ENCODE peak calls at places on chromosomes 11 and 22, in seven cellular contexts. L, Y, F, V, O, C and E are unnamed samples.

GRCh38 chr11:67732045-67732787 is 57.8 kb upstream of the ALDH3B2 start:
- DNase-seq in L (no peak), V (no peak), Y (peak), C (peak), F (no peak), O (no peak), E (no peak)

GRCh38 chr11:47378011-47378835 is at the start of gene SPI1:
- DNase-seq in V (peak), Y (no peak), L (no peak), F (no peak), O (peak), C (no peak), E (no peak)

GRCh38 chr11:1150769-1151365 is 6.9 kb upstream of the MUC5AC start:
- DNase-seq in F (peak), L (peak), O (peak), V (no peak), Y (peak), C (no peak), E (peak)

GRCh38 chr22:29254283-29254653 is 13.5 kb downstream of the RHBDD3 start:
- DNase-seq in V (no peak), Y (no peak), L (no peak), C (no peak), O (no peak), F (no peak), E (no peak)

GRCh38 chr11:1073261-1073724 is 1.4 kb upstream of the MUC2 start:
- DNase-seq in V (no peak), O (peak), L (peak), C (no peak), Y (peak), F (peak), E (no peak)

GRCh38 chr11:1884123-1884415 is 7.6 kb downstream of the PRR33 start:
- DNase-seq in V (no peak), C (no peak), O (no peak), Y (no peak), F (no peak), L (no peak), E (no peak)

GRCh38 chr11:10651579-10652361 is 41.8 kb downstream of the IRAG1 start:
- DNase-seq in Y (no peak), O (no peak), C (no peak), F (no peak), L (no peak), V (no peak), E (no peak)

GRCh38 chr11:47233989-47234668 is 14.5 kb downstream of the ACP2 start:
- DNase-seq in F (peak), C (no peak), Y (peak), L (peak), V (no peak), O (peak), E (no peak)

GRCh38 chr11:19345848-19346681 is 105.3 kb upstream of the E2F8 start:
- DNase-seq in L (no peak), O (peak), Y (peak), F (peak), V (no peak), C (no peak), E (no peak)

GRCh38 chr11:94706211-94706610 is 61.9 kb upstream of the AMOTL1 start:
- DNase-seq in F (peak), V (no peak), C (no peak), L (peak), O (no peak), Y (peak), E (no peak)

GRCh38 chr11:32068134-32068533 is 22.7 kb upstream of the RCN1 start:
- DNase-seq in Y (peak), C (no peak), L (peak), F (peak), V (no peak), O (no peak), E (no peak)

GRCh38 chr11:102361100-102362021 is 14.3 kb downstream of the BIRC2 start:
- DNase-seq in L (no peak), C (no peak), V (no peak), O (no peak), Y (no peak), F (peak), E (no peak)

GRCh38 chr11:9563196-9563730 is 10.2 kb upstream of the WEE1 start:
- DNase-seq in F (no peak), L (no peak), V (no peak), Y (no peak), C (no peak), O (no peak), E (no peak)

GRCh38 chr22:35102663-35103062 is 36.7 kb downstream of the ISX start:
- DNase-seq in V (no peak), C (no peak), F (no peak), Y (peak), O (no peak), L (no peak), E (peak)

GRCh38 chr11:101187748-101188147 is 58.1 kb upstream of the PGR start:
- DNase-seq in Y (no peak), F (no peak), V (no peak), C (no peak), O (no peak), L (no peak), E (no peak)

GRCh38 chr11:65003282-65003681 is 6.5 kb upstream of the BATF2 start:
- DNase-seq in Y (no peak), F (peak), V (no peak), O (no peak), L (peak), C (no peak), E (no peak)

GRCh38 chr22:20567371-20567847 is 60.0 kb downstream of the MED15 start:
- DNase-seq in Y (peak), O (no peak), F (peak), V (no peak), C (no peak), L (peak), E (peak)

GRCh38 chr11:70028147-70028855 is 49.8 kb upstream of the ANO1 start:
- DNase-seq in C (no peak), F (no peak), L (no peak), O (no peak), V (no peak), Y (no peak), E (no peak)

GRCh38 chr22:49009359-49010063 is 818.2 kb downstream of the BRD1 start:
- DNase-seq in F (no peak), V (no peak), O (peak), C (no peak), Y (no peak), L (no peak), E (no peak)

GRCh38 chr11:72084076-72084475 is 3.4 kb downstream of the LRRC51 start:
- DNase-seq in F (no peak), Y (no peak), O (no peak), L (no peak), C (no peak), V (no peak), E (no peak)

GRCh38 chr11:9972917-9973504 is 309.1 kb downstream of the SWAP70 start:
- DNase-seq in L (no peak), V (peak), F (peak), O (no peak), Y (peak), C (peak), E (peak)

GRCh38 chr11:47466201-47466600 is 17.3 kb upstream of the RAPSN start:
- DNase-seq in C (no peak), O (no peak), Y (no peak), V (no peak), L (no peak), F (peak), E (no peak)